ENCODE peak calls at places on chromosome 21, in four cellular contexts. S is H9, W is fibroblast of lung, Q is mammary epithelial cell. O is an unnamed sample. For H3K79me2, the result is how much of the 10 kb centered on the place peaks cover.

GRCh38 chr21:43369124-43369523 is 57.8 kb downstream of the SIK1 start:
- DNase-seq in S (no peak), Q (peak), W (peak), O (no peak)

GRCh38 chr21:43801006-43801783 is 11.8 kb downstream of the RRP1 start:
- DNase-seq in W (no peak), Q (no peak), S (no peak), O (no peak)

GRCh38 chr21:35206141-35207125 is 157.3 kb upstream of the RUNX1 start:
- DNase-seq in W (peak), S (peak), Q (peak), O (no peak)

GRCh38 chr21:43348801-43349261 is 78.1 kb downstream of the SIK1 start:
- DNase-seq in W (no peak), Q (no peak), S (no peak), O (no peak)

GRCh38 chr21:15751037-15751436 is 21.3 kb downstream of the USP25 start:
- DNase-seq in S (no peak), W (no peak), Q (no peak), O (no peak)

GRCh38 chr21:29801122-29801521 is 138.7 kb downstream of the GRIK1 start:
- DNase-seq in Q (no peak), S (no peak), W (no peak), O (no peak)

GRCh38 chr21:24110846-24111245 is 1496.4 kb downstream of the MRPL39 start:
- DNase-seq in S (no peak), W (peak), Q (no peak), O (no peak)

GRCh38 chr21:40404319-40404906 is 442.5 kb downstream of the DSCAM start:
- DNase-seq in W (peak), Q (no peak), S (no peak), O (no peak)

GRCh38 chr21:15992171-15992570 is 262.4 kb downstream of the USP25 start:
- DNase-seq in S (no peak), W (peak), Q (no peak), O (no peak)

GRCh38 chr21:14482165-14482564 is 64.0 kb downstream of the SAMSN1 start:
- DNase-seq in W (no peak), Q (no peak), S (no peak), O (no peak)

GRCh38 chr21:28518620-28519019 is 474.1 kb downstream of the LTN1 start:
- DNase-seq in Q (no peak), W (no peak), S (no peak), O (no peak)

GRCh38 chr21:34595457-34595856 is 19.5 kb downstream of the RCAN1 start:
- DNase-seq in S (no peak), W (peak), Q (no peak), O (no peak)

GRCh38 chr21:31261759-31262158 is 82.3 kb downstream of the TIAM1 start:
- DNase-seq in Q (no peak), W (no peak), S (no peak), O (no peak)

GRCh38 chr21:31710586-31710985 is 21.3 kb downstream of the SCAF4 start:
- DNase-seq in W (peak), Q (no peak), S (no peak), O (no peak)

GRCh38 chr21:36079010-36079649 is 9.3 kb downstream of the CBR1 start:
- DNase-seq in S (no peak), W (no peak), Q (no peak), O (no peak)

GRCh38 chr21:35571910-35572309 is 488.4 kb downstream of the SETD4 start:
- DNase-seq in W (no peak), S (no peak), Q (no peak), O (no peak)

GRCh38 chr21:43684424-43684823 is 25.1 kb downstream of the RRP1B start:
- DNase-seq in S (no peak), W (no peak), Q (no peak), O (no peak)

GRCh38 chr21:31557956-31558838 is 101.3 kb upstream of the SOD1 start:
- DNase-seq in S (peak), W (peak), Q (peak), O (peak)

GRCh38 chr21:18522181-18522771 is 118.7 kb upstream of the TMPRSS15 start:
- DNase-seq in Q (no peak), W (peak), S (no peak), O (peak)

GRCh38 chr21:27648560-27648959 is 681.7 kb upstream of the ADAMTS5 start:
- DNase-seq in S (no peak), W (peak), Q (peak), O (no peak)

GRCh38 chr21:32782698-32783097 is 11.1 kb upstream of the PAXBP1 start:
- DNase-seq in W (no peak), S (no peak), Q (no peak), O (no peak)

GRCh38 chr21:35651166-35651565 is 409.2 kb downstream of the SETD4 start:
- DNase-seq in W (no peak), S (no peak), Q (no peak), O (no peak)

GRCh38 chr21:37348664-37349063 is 17.9 kb upstream of the DYRK1A start:
- DNase-seq in W (no peak), S (no peak), Q (no peak), O (peak)
- H3K27ac ChIP-seq in W (no peak), S (no peak), Q (no peak), O (no peak)

GRCh38 chr21:38990424-38990794 is 184.7 kb downstream of the ETS2 start:
- DNase-seq in Q (no peak), W (no peak), S (no peak), O (peak)
- H2AFZ ChIP-seq in Q (peak), W (no peak), S (no peak), O (no peak)

GRCh38 chr21:45262616-45263015 is 25.1 kb downstream of the POFUT2 start:
- DNase-seq in W (no peak), S (peak), Q (no peak), O (no peak)

GRCh38 chr21:45260191-45260795 is 27.4 kb downstream of the POFUT2 start:
- DNase-seq in S (no peak), W (no peak), Q (no peak), O (no peak)

GRCh38 chr21:45262041-45262581 is 25.6 kb downstream of the POFUT2 start:
- DNase-seq in W (no peak), Q (no peak), S (peak), O (no peak)

GRCh38 chr21:45259206-45259795 is 28.4 kb downstream of the POFUT2 start:
- DNase-seq in W (no peak), Q (no peak), S (peak), O (no peak)

DNA sequence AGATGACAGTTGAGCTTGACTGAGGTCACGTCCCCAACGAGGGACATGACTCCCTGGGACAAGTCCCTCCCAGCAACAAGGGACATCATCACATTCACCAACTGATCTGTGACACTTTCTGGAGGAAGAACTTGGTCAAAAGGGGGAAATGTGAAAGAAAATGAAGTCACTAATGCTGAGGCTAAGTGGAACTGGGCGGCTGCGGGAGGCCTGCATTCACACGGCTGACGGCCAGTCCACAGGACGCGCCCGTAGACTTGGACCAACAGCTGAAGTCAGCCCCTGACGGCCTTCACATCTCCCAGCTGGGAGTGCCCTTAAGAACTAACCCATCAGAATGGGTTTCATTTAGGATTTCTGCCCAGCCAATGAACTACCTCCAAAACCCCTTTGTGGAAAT is 26.6 kb downstream of the POFUT2 start:
- DNase-seq in W (no peak), Q (no peak), S (peak), O (no peak)
- H3K79me2 ChIP-seq in W (under half), Q (under half), S (under half), O (under half)

GRCh38 chr21:38240121-38240520 is 16.7 kb upstream of the KCNJ15 start:
- DNase-seq in S (no peak), Q (no peak), W (no peak), O (no peak)
- H3K27ac ChIP-seq in S (no peak), Q (no peak), W (no peak), O (no peak)

DNA sequence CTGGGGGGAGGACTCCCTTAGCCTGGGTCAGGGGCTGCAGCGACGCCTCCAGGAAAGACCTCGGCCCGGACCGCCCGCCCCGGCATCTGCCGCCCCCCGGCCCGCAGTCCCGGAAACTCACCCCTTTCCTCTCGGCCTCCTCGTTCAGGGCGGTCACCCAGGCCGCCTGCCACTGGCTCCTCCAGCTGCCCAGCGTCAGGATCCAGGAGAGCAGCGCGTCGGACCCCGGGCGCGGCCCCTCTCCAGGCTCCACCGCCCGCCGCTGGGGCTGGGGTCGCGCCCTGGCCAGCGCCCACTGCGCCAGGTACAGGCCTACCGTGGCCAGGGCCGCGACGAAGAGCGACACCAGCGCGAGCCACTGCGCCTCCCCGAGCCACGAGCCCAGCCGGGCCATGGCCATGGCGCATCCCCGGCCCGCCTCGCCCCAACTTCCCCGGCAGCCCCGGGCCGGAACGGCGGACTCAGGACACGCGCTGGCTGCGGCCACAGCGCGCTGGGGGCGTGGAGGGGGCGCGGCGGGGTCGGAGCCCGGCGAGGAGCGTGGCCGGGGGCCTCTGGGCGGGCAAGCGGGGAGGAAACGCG is 478 bp downstream of the C2CD2 start:
- DNase-seq in Q (peak), W (no peak), S (no peak), O (peak)
- H2AFZ ChIP-seq in Q (peak), W (no peak), S (no peak), O (peak)

DNA sequence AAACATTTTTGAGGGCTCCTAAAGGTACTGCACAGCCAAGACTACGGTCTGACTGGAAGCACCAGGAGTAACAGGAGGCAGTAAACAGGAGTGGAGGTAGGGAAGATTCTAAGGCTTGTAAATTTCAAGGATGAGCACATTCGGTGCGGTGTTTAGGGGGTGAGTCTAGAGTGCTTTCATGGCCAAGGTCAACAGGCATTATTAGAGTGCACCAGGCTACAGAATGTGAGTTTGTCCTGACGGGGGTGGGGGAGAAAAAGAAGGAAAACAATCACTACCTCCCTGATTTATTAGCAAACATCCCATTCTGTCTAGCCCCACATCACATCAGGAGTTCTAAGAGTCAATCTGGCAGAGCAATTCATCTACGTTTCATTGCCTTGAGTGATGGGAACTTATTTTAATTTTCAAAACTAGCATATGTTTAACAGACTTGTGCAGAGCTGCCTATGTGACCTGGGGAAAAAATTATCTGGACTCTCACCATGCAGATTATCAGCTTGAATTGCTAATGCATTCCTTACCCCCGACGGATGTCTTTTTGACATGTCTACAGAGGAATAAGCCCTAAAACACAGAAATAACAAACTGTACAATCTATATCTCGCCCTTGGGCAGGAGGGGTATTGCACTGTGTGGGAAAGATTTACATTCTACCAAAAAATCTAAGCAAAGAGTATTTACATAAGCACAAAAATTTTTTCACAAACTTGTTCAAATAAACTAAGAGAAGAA is 45.0 kb downstream of the APP start:
- DNase-seq in W (no peak), S (no peak), Q (no peak), O (no peak)
- H3K79me2 ChIP-seq in W (under half), S (under half), Q (half or more), O (half or more)